ENCODE peak calls at places on chromosomes 6 and 20, in four cellular contexts. R, B, I and C are unnamed samples.
A peak's percentile ranks its signal among the peaks of the same experiment; 100 is the strongest.

GRCh38 chr6:54897462-54898189 is 51.1 kb downstream of the FAM83B start:
- DNase-seq in I (no peak), R (no peak), B (no peak), C (no peak)

GRCh38 chr6:111487656-111488055 is 4.6 kb upstream of the REV3L start:
- DNase-seq in R (no peak), B (no peak), I (no peak), C (no peak)

GRCh38 chr20:32456869-32457421 is 98.8 kb downstream of the ASXL1 start:
- DNase-seq in I (peak; percentile 93), B (no peak), R (peak; percentile 79), C (no peak)

GRCh38 chr6:3696525-3696924 is 55.0 kb downstream of the PXDC1 start:
- DNase-seq in R (no peak), I (no peak), B (no peak), C (no peak)

GRCh38 chr6:38695227-38695900 is 7.6 kb downstream of the GLO1 start:
- DNase-seq in R (no peak), B (no peak), I (no peak), C (no peak)

GRCh38 chr20:6819599-6819998 is 52.1 kb downstream of the BMP2 start:
- DNase-seq in B (no peak), I (no peak), R (no peak), C (no peak)

GRCh38 chr6:43870660-43871061 is 100.7 kb downstream of the VEGFA start:
- DNase-seq in B (no peak), I (no peak), R (peak; percentile 57), C (no peak)

GRCh38 chr20:58811334-58811733 is 39.4 kb downstream of the GNAS-AS1 start:
- DNase-seq in B (no peak), R (no peak), I (no peak), C (no peak)

GRCh38 chr20:56630086-56630493 is 984 bp downstream of the TFAP2C start:
- DNase-seq in B (no peak), R (no peak), I (peak; percentile 80), C (no peak)

GRCh38 chr6:155171109-155171746 is 92.6 kb upstream of the CLDN20 start:
- DNase-seq in R (peak; percentile 44), I (no peak), B (no peak), C (no peak)

GRCh38 chr6:6199678-6200077 is 120.8 kb downstream of the F13A1 start:
- DNase-seq in B (no peak), R (no peak), I (no peak), C (no peak)

GRCh38 chr20:58149412-58150091 is 78.9 kb downstream of the ANKRD60 start:
- DNase-seq in B (no peak), I (no peak), R (no peak), C (no peak)

GRCh38 chr6:20954325-20954724 is 420.1 kb downstream of the CDKAL1 start:
- DNase-seq in B (no peak), I (no peak), R (no peak), C (no peak)

GRCh38 chr20:63778857-63779256 is 39.3 kb downstream of the SLC2A4RG start:
- DNase-seq in B (no peak), R (no peak), I (no peak), C (no peak)

GRCh38 chr6:107045733-107046312 is 17.8 kb downstream of the MTRES1 start:
- DNase-seq in R (peak; percentile 51), I (no peak), B (no peak), C (no peak)

GRCh38 chr6:160420969-160421556 is 72.9 kb downstream of the SLC22A3 start:
- DNase-seq in B (no peak), I (no peak), R (no peak), C (no peak)

GRCh38 chr20:2402271-2402980 is 21.7 kb downstream of the TGM6 start:
- DNase-seq in I (no peak), B (no peak), R (no peak), C (no peak)

GRCh38 chr6:143694560-143694959 is 16.8 kb downstream of the PHACTR2 start:
- DNase-seq in I (no peak), R (no peak), B (no peak), C (no peak)

GRCh38 chr6:108127826-108128225 is 38.0 kb upstream of the NR2E1 start:
- DNase-seq in R (no peak), B (no peak), I (no peak), C (no peak)

GRCh38 chr20:17653835-17654648 is 28.0 kb downstream of the RRBP1 start:
- DNase-seq in R (no peak), B (no peak), I (no peak), C (no peak)

GRCh38 chr6:11139051-11139960 is 27.8 kb upstream of the ERVFRD-1 start:
- DNase-seq in B (no peak), I (no peak), R (no peak), C (no peak)

GRCh38 chr6:69089539-69089938 is 454.5 kb downstream of the ADGRB3 start:
- DNase-seq in R (no peak), B (no peak), I (no peak), C (no peak)

GRCh38 chr6:88477411-88477810 is 311.3 kb upstream of the CNR1 start:
- DNase-seq in I (no peak), B (no peak), R (no peak), C (no peak)

GRCh38 chr6:14943116-14943515 is 302.8 kb upstream of the JARID2 start:
- DNase-seq in I (no peak), R (no peak), B (no peak), C (no peak)

GRCh38 chr6:154228521-154228905 is 128.1 kb downstream of the IPCEF1 start:
- DNase-seq in R (no peak), B (no peak), I (no peak), C (no peak)

GRCh38 chr6:11043961-11044711 is at the start of gene ELOVL2:
- DNase-seq in R (no peak), B (no peak), I (peak; percentile 82), C (no peak)

GRCh38 chr6:137911675-137912158 is 44.7 kb downstream of the TNFAIP3 start:
- DNase-seq in R (no peak), I (no peak), B (no peak), C (no peak)

GRCh38 chr20:10739134-10739533 is 65.3 kb upstream of the JAG1 start:
- DNase-seq in R (no peak), B (no peak), I (no peak), C (no peak)

GRCh38 chr6:137829641-137830083 is 37.4 kb upstream of the TNFAIP3 start:
- DNase-seq in B (no peak), I (no peak), R (no peak), C (no peak)

GRCh38 chr6:139030539-139030938 is 2.0 kb downstream of the ABRACL start:
- DNase-seq in I (no peak), B (no peak), R (no peak), C (no peak)

GRCh38 chr6:140957334-140957733 is 1175.4 kb upstream of the GJE1 start:
- DNase-seq in I (no peak), R (no peak), B (no peak), C (no peak)

GRCh38 chr6:67606905-67607828 is 1027.9 kb upstream of the ADGRB3 start:
- DNase-seq in I (no peak), R (no peak), B (no peak), C (no peak)

GRCh38 chr20:5349448-5349847 is 32.7 kb upstream of the PROKR2 start:
- DNase-seq in I (no peak), R (no peak), B (no peak), C (no peak)

GRCh38 chr6:125191916-125192609 is 38.5 kb downstream of the TPD52L1 start:
- DNase-seq in B (peak; percentile 4), I (peak; percentile 36), R (peak; percentile 71), C (no peak)

GRCh38 chr6:159720708-159721107 is 6.6 kb upstream of the WTAP start:
- DNase-seq in R (no peak), B (no peak), I (no peak), C (no peak)

GRCh38 chr6:11403035-11403601 is 134.4 kb upstream of the TMEM170B start:
- DNase-seq in I (no peak), R (no peak), B (no peak), C (no peak)

GRCh38 chr6:63440057-63440456 is 120.3 kb upstream of the LGSN start:
- DNase-seq in B (no peak), I (no peak), R (no peak), C (no peak)

GRCh38 chr6:56842602-56843475 is 112.1 kb upstream of the BEND6 start:
- DNase-seq in B (no peak), R (peak; percentile 59), I (peak; percentile 79), C (no peak)